ENCODE peak calls at places on chromosomes 13 and 19, in four cellular contexts. One of them, this sample, is unnamed.

GRCh38 chr13:35530147-35530546 is 53.7 kb upstream of the MAB21L1 start:
- DNase-seq in ovary: no peak
- DNase-seq in lower lobe of right lung: no peak
- DNase-seq in upper lobe of right lung: no peak
- DNase-seq in this sample: no peak

GRCh38 chr13:112711528-112712265 is 21.9 kb downstream of the ATP11A start:
- DNase-seq in ovary: peak; percentile 92
- DNase-seq in lower lobe of right lung: peak; percentile 84
- DNase-seq in upper lobe of right lung: peak; percentile 86
- DNase-seq in this sample: no peak

GRCh38 chr19:18594096-18594823 is 5.7 kb downstream of the REX1BD start:
- DNase-seq in upper lobe of right lung: peak; percentile 84
- DNase-seq in ovary: peak; percentile 88
- DNase-seq in lower lobe of right lung: peak; percentile 76
- DNase-seq in this sample: peak; percentile 56

GRCh38 chr13:76993021-76993420 is 1.1 kb downstream of the CLN5 start:
- DNase-seq in ovary: no peak
- DNase-seq in upper lobe of right lung: no peak
- DNase-seq in lower lobe of right lung: no peak
- DNase-seq in this sample: no peak

GRCh38 chr13:30456290-30456689 is 9.4 kb downstream of the HMGB1 start:
- DNase-seq in ovary: no peak
- DNase-seq in lower lobe of right lung: no peak
- DNase-seq in upper lobe of right lung: no peak
- DNase-seq in this sample: no peak

GRCh38 chr19:8334458-8335342 is 8.4 kb downstream of the KANK3 start:
- DNase-seq in upper lobe of right lung: peak; percentile 88
- DNase-seq in ovary: peak; percentile 56
- DNase-seq in lower lobe of right lung: peak; percentile 73
- DNase-seq in this sample: peak; percentile 83

GRCh38 chr13:60691268-60691667 is 294.2 kb downstream of the TDRD3 start:
- DNase-seq in lower lobe of right lung: no peak
- DNase-seq in upper lobe of right lung: no peak
- DNase-seq in ovary: no peak
- DNase-seq in this sample: no peak

GRCh38 chr19:35513231-35513974 is at the start of gene DMKN:
- DNase-seq in lower lobe of right lung: no peak
- DNase-seq in upper lobe of right lung: no peak
- DNase-seq in ovary: no peak
- DNase-seq in this sample: no peak

GRCh38 chr13:29575098-29575497 is 20.4 kb downstream of the SLC7A1 start:
- DNase-seq in ovary: no peak
- DNase-seq in lower lobe of right lung: no peak
- DNase-seq in upper lobe of right lung: no peak
- DNase-seq in this sample: no peak

GRCh38 chr19:58021541-58022282 is 12.1 kb upstream of the ZSCAN1 start:
- DNase-seq in upper lobe of right lung: no peak
- DNase-seq in ovary: no peak
- DNase-seq in lower lobe of right lung: no peak
- DNase-seq in this sample: no peak

GRCh38 chr19:17873661-17874422 is 2.1 kb downstream of the SLC5A5 start:
- DNase-seq in upper lobe of right lung: peak; percentile 77
- DNase-seq in ovary: no peak
- DNase-seq in lower lobe of right lung: peak; percentile 63
- DNase-seq in this sample: no peak

GRCh38 chr13:73300718-73301425 is 242.1 kb downstream of the KLF5 start:
- DNase-seq in ovary: no peak
- DNase-seq in upper lobe of right lung: no peak
- DNase-seq in lower lobe of right lung: no peak
- DNase-seq in this sample: no peak

GRCh38 chr19:34241513-34242337 is 12.6 kb upstream of the GARRE1 start:
- DNase-seq in lower lobe of right lung: peak; percentile 83
- DNase-seq in ovary: no peak
- DNase-seq in upper lobe of right lung: peak; percentile 88
- DNase-seq in this sample: peak; percentile 46

GRCh38 chr19:35348909-35349611 is 1.4 kb downstream of the FFAR1 start:
- DNase-seq in upper lobe of right lung: peak; percentile 35
- DNase-seq in lower lobe of right lung: peak; percentile 14
- DNase-seq in ovary: peak; percentile 86
- DNase-seq in this sample: peak; percentile 56

GRCh38 chr19:51101171-51101865 is 6.9 kb downstream of the CTU1 start:
- DNase-seq in lower lobe of right lung: no peak
- DNase-seq in ovary: no peak
- DNase-seq in upper lobe of right lung: no peak
- DNase-seq in this sample: no peak

GRCh38 chr19:17950310-17951150 is 16.4 kb upstream of the KCNN1 start:
- DNase-seq in lower lobe of right lung: no peak
- DNase-seq in upper lobe of right lung: no peak
- DNase-seq in ovary: peak; percentile 47
- DNase-seq in this sample: no peak

GRCh38 chr13:107202371-107203023 is 634.6 kb upstream of the ARGLU1 start:
- DNase-seq in lower lobe of right lung: no peak
- DNase-seq in upper lobe of right lung: no peak
- DNase-seq in ovary: no peak
- DNase-seq in this sample: no peak

GRCh38 chr19:10116866-10117616 is 2.7 kb downstream of the EIF3G start:
- DNase-seq in lower lobe of right lung: no peak
- DNase-seq in upper lobe of right lung: no peak
- DNase-seq in ovary: no peak
- DNase-seq in this sample: no peak

GRCh38 chr13:31314961-31315360 is 115.2 kb downstream of the B3GLCT start:
- DNase-seq in upper lobe of right lung: no peak
- DNase-seq in ovary: no peak
- DNase-seq in lower lobe of right lung: no peak
- DNase-seq in this sample: no peak

GRCh38 chr13:33169273-33169980 is 116.1 kb downstream of the STARD13 start:
- DNase-seq in lower lobe of right lung: no peak
- DNase-seq in upper lobe of right lung: no peak
- DNase-seq in ovary: no peak
- DNase-seq in this sample: no peak

GRCh38 chr19:48963371-48964204 is 1.5 kb upstream of the FTL start:
- DNase-seq in lower lobe of right lung: peak; percentile 83
- DNase-seq in ovary: peak; percentile 83
- DNase-seq in upper lobe of right lung: peak; percentile 91
- DNase-seq in this sample: peak; percentile 84

GRCh38 chr19:48961673-48962028 is 3.5 kb upstream of the FTL start:
- DNase-seq in ovary: no peak
- DNase-seq in lower lobe of right lung: no peak
- DNase-seq in upper lobe of right lung: peak; percentile 70
- DNase-seq in this sample: no peak

GRCh38 chr19:48964205-48965032 is 690 bp upstream of the FTL start:
- DNase-seq in ovary: peak; percentile 41
- DNase-seq in lower lobe of right lung: peak; percentile 56
- DNase-seq in upper lobe of right lung: no peak
- DNase-seq in this sample: no peak

GRCh38 chr19:48962029-48962848 is 2.9 kb upstream of the FTL start:
- DNase-seq in lower lobe of right lung: peak; percentile 90
- DNase-seq in upper lobe of right lung: peak; percentile 93
- DNase-seq in ovary: peak; percentile 43
- DNase-seq in this sample: no peak

DNA sequence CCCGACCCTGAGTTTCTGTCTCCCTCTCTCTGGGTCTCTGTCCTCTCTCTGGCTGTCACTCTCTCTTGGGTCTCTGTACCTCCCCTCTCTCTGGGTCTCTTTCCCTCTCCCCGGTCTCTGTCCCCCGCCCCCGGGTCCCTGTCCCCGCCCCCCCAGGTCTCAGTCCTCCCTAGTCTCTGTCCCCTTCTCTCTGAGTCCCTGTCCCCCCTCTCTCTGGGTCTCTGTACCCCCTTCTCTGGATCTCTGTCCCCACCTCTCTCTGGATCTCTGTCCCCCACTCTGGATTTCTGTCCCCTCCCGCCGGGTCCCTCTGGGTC is 2.3 kb upstream of the FTL start:
- DNase-seq in ovary: no peak
- DNase-seq in lower lobe of right lung: no peak
- DNase-seq in upper lobe of right lung: no peak
- DNase-seq in this sample: peak; percentile 42
- H3K4me1 ChIP-seq in ovary: peaks cover 10% of the 10 kb centered on the region
- H3K4me1 ChIP-seq in lower lobe of right lung: peaks cover 44% of the 10 kb centered on the region
- H3K4me1 ChIP-seq in upper lobe of right lung: peaks cover 34% of the 10 kb centered on the region
- H3K4me1 ChIP-seq in this sample: peaks cover 17% of the 10 kb centered on the region

DNA sequence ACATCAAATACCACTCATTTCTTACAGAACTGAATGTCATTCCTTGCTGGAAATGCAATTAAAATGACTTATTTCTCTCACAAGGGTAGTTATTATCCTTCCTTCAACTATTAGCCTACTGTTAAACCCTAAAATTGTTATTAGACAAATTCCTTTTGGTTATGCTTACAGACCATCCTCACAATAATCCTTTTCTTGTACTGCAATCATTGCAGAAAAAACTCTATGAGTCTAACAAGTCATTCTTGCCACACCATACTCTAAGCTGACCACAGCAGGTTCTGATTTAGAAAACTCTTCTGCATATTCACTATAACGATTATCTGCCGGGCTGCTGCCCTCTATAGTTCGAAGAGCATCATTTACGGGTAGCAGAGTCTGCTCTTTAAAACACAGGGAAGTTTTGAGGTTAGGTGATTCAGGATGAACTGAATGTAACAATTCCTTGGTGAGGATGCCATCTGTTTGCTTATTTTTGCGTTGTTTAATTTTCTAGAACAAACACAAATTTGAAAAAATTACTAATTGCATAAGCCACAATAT is 38.2 kb downstream of the MTMR6 start:
- DNase-seq in upper lobe of right lung: no peak
- DNase-seq in lower lobe of right lung: no peak
- DNase-seq in ovary: no peak
- DNase-seq in this sample: no peak
- TF ChIP-seq CTCF in upper lobe of right lung: peak; percentile 17
- TF ChIP-seq CTCF in lower lobe of right lung: peak; percentile 18
- TF ChIP-seq CTCF in ovary: no peak
- TF ChIP-seq CTCF in this sample: no peak

DNA sequence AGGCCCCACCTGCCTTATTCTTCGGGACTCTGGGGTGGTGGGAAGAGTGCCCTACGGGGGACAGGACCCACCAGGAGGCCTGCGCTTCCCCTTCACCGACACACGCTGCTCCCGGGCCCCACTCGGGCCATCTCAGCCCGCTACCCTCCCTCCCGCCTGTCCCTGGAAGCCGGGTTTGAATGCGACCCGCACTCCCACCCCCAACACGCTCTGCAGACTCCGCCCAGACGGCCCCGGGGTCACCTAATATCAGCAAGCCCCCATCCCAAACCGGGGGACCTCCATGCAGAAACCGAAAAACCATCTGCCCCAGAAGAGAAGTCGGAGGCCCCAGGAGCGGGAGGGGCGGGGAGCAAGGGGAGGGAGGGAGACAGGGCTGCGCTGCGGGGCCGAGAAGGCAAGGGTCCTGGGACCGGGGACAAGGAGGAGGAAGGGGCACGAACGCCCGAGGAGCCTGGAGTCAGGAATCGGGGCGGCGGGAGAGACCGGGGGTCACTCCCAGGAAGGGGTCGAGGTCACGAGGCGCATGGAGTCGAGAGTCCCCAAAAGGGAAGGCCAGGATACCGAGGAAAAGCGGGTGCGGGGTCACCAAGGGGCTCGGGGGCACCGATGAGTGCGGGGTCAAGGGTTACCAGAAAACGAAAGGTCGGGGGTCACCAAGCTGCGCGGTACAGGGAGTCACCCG is 766 bp downstream of the SBNO2 start:
- DNase-seq in ovary: peak; percentile 65
- DNase-seq in lower lobe of right lung: no peak
- DNase-seq in upper lobe of right lung: peak; percentile 78
- DNase-seq in this sample: no peak
- H3K4me1 ChIP-seq in ovary: peaks cover 22% of the 10 kb centered on the region
- H3K4me1 ChIP-seq in lower lobe of right lung: peaks cover 67% of the 10 kb centered on the region
- H3K4me1 ChIP-seq in upper lobe of right lung: peaks cover 50% of the 10 kb centered on the region
- H3K4me1 ChIP-seq in this sample: no peaks in the 10 kb centered on the region

GRCh38 chr19:42092350-42092749 is 16.4 kb downstream of the ZNF574 start:
- DNase-seq in upper lobe of right lung: no peak
- DNase-seq in ovary: no peak
- DNase-seq in lower lobe of right lung: no peak
- DNase-seq in this sample: no peak
- TF ChIP-seq CTCF in upper lobe of right lung: peak; percentile 43
- TF ChIP-seq CTCF in ovary: no peak
- TF ChIP-seq CTCF in lower lobe of right lung: peak; percentile 37
- TF ChIP-seq CTCF in this sample: no peak

GRCh38 chr19:47492571-47493377 is 8.8 kb upstream of the KPTN start:
- DNase-seq in upper lobe of right lung: no peak
- DNase-seq in lower lobe of right lung: no peak
- DNase-seq in ovary: no peak
- DNase-seq in this sample: no peak
- H3K4me1 ChIP-seq in upper lobe of right lung: no peaks in the 10 kb centered on the region
- H3K4me1 ChIP-seq in lower lobe of right lung: no peaks in the 10 kb centered on the region
- H3K4me1 ChIP-seq in ovary: no peaks in the 10 kb centered on the region
- H3K4me1 ChIP-seq in this sample: no peaks in the 10 kb centered on the region

GRCh38 chr13:84917252-84917878 is 881.9 kb downstream of the SLITRK6 start:
- DNase-seq in upper lobe of right lung: no peak
- DNase-seq in lower lobe of right lung: no peak
- DNase-seq in ovary: no peak
- DNase-seq in this sample: no peak
- TF ChIP-seq CTCF in upper lobe of right lung: peak; percentile 52
- TF ChIP-seq CTCF in lower lobe of right lung: peak; percentile 43
- TF ChIP-seq CTCF in ovary: no peak
- TF ChIP-seq CTCF in this sample: peak; percentile 18

GRCh38 chr13:111158136-111158805 is 43.2 kb downstream of the ARHGEF7 start:
- DNase-seq in ovary: no peak
- DNase-seq in upper lobe of right lung: no peak
- DNase-seq in lower lobe of right lung: no peak
- DNase-seq in this sample: no peak
- H3K4me1 ChIP-seq in ovary: peaks cover 8% of the 10 kb centered on the region
- H3K4me1 ChIP-seq in upper lobe of right lung: peaks cover 18% of the 10 kb centered on the region
- H3K4me1 ChIP-seq in lower lobe of right lung: peaks cover 59% of the 10 kb centered on the region
- H3K4me1 ChIP-seq in this sample: peaks cover 31% of the 10 kb centered on the region

GRCh38 chr19:56547535-56547934 is 8.8 kb downstream of the ZFP28 start:
- DNase-seq in upper lobe of right lung: no peak
- DNase-seq in ovary: no peak
- DNase-seq in lower lobe of right lung: no peak
- DNase-seq in this sample: no peak
- TF ChIP-seq CTCF in upper lobe of right lung: no peak
- TF ChIP-seq CTCF in ovary: no peak
- TF ChIP-seq CTCF in lower lobe of right lung: no peak
- TF ChIP-seq CTCF in this sample: no peak

GRCh38 chr19:11190501-11190900 is 6.8 kb downstream of the KANK2 start:
- DNase-seq in upper lobe of right lung: no peak
- DNase-seq in ovary: no peak
- DNase-seq in lower lobe of right lung: no peak
- DNase-seq in this sample: no peak
- H3K4me1 ChIP-seq in upper lobe of right lung: peaks cover 61% of the 10 kb centered on the region
- H3K4me1 ChIP-seq in ovary: peaks cover 31% of the 10 kb centered on the region
- H3K4me1 ChIP-seq in lower lobe of right lung: peaks cover 50% of the 10 kb centered on the region
- H3K4me1 ChIP-seq in this sample: no peaks in the 10 kb centered on the region